ENCODE peak calls at places on chromosomes 4 and X, in ten cellular contexts. O, G, J, Q, C, D, R, A, V and W are unnamed samples.

GRCh38 chr4:184420881-184421416 is 53.4 kb downstream of the IRF2 start:
- DNase-seq in O (no peak), G (no peak), J (no peak), Q (no peak), C (no peak), D (no peak), R (no peak), A (no peak), V (no peak), W (no peak)

GRCh38 chr4:60729194-60729593 is 470.9 kb upstream of the ADGRL3 start:
- DNase-seq in O (peak), G (no peak), J (no peak), Q (no peak), C (no peak), D (no peak), R (no peak), A (no peak), V (no peak), W (no peak)

GRCh38 chr4:1040344-1041146 is 29.1 kb downstream of the FGFRL1 start:
- DNase-seq in O (no peak), G (peak), J (no peak), Q (no peak), C (no peak), D (no peak), R (peak), A (no peak), V (no peak), W (no peak)

GRCh38 chr4:103998752-103999151 is 279.0 kb upstream of the TACR3 start:
- DNase-seq in O (no peak), G (no peak), J (no peak), Q (no peak), C (no peak), D (no peak), R (no peak), A (no peak), V (no peak), W (no peak)

GRCh38 chr4:143294310-143294709 is 42.4 kb upstream of the GAB1 start:
- DNase-seq in O (no peak), G (peak), J (peak), Q (no peak), C (peak), D (peak), R (peak), A (no peak), V (no peak), W (peak)

GRCh38 chr4:78616046-78616498 is 64.5 kb downstream of the ANXA3 start:
- DNase-seq in O (no peak), G (no peak), J (no peak), Q (peak), C (no peak), D (no peak), R (no peak), A (no peak), V (no peak), W (no peak)

GRCh38 chr4:123588631-123589223 is 192.1 kb downstream of the SPRY1 start:
- DNase-seq in O (peak), G (no peak), J (no peak), Q (peak), C (no peak), D (no peak), R (no peak), A (no peak), V (no peak), W (no peak)

GRCh38 chrX:53714580-53715335 is 28.2 kb upstream of the HUWE1 start:
- DNase-seq in O (no peak), G (no peak), J (no peak), Q (peak), C (no peak), D (no peak), R (no peak), A (no peak), V (no peak), W (no peak)

GRCh38 chr4:155964016-155964891 is 10.6 kb upstream of the CTSO start:
- DNase-seq in O (no peak), G (no peak), J (no peak), Q (no peak), C (no peak), D (peak), R (no peak), A (no peak), V (no peak), W (no peak)

GRCh38 chrX:26347171-26347570 is 131.2 kb downstream of the MAGEB5 start:
- DNase-seq in O (no peak), G (no peak), J (no peak), Q (no peak), C (no peak), D (no peak), R (peak), A (no peak), V (no peak), W (no peak)

GRCh38 chrX:154002215-154002719 is 17.4 kb downstream of the IRAK1 start:
- DNase-seq in O (peak), G (no peak), J (no peak), Q (peak), C (peak), D (no peak), R (no peak), A (no peak), V (no peak), W (no peak)

GRCh38 chr4:154414796-154415195 is 76.8 kb downstream of the DCHS2 start:
- DNase-seq in O (no peak), G (no peak), J (no peak), Q (no peak), C (no peak), D (no peak), R (no peak), A (no peak), V (no peak), W (no peak)

GRCh38 chr4:164350086-164350485 is 403.8 kb upstream of the SMIM31 start:
- DNase-seq in O (no peak), G (no peak), J (no peak), Q (no peak), C (no peak), D (no peak), R (no peak), A (no peak), V (no peak), W (no peak)

GRCh38 chrX:130916636-130917422 is 13.8 kb upstream of the ENOX2 start:
- DNase-seq in O (no peak), G (peak), J (no peak), Q (peak), C (no peak), D (peak), R (no peak), A (peak), V (no peak), W (no peak)

GRCh38 chr4:173056271-173056670 is 112.3 kb upstream of the GALNT7 start:
- DNase-seq in O (no peak), G (no peak), J (no peak), Q (no peak), C (no peak), D (no peak), R (no peak), A (no peak), V (no peak), W (no peak)

GRCh38 chrX:120350458-120351138 is 11.3 kb upstream of the ATP1B4 start:
- DNase-seq in O (no peak), G (no peak), J (no peak), Q (no peak), C (no peak), D (no peak), R (no peak), A (no peak), V (no peak), W (no peak)

GRCh38 chr4:108146819-108147218 is 21.9 kb downstream of the LEF1 start:
- DNase-seq in O (no peak), G (no peak), J (no peak), Q (no peak), C (no peak), D (no peak), R (no peak), A (no peak), V (no peak), W (no peak)

GRCh38 chrX:71251456-71251973 is 2.4 kb downstream of the ZMYM3 start:
- DNase-seq in O (no peak), G (no peak), J (no peak), Q (no peak), C (no peak), D (no peak), R (no peak), A (no peak), V (no peak), W (no peak)

GRCh38 chr4:156528216-156528615 is 443.4 kb downstream of the PDGFC start:
- DNase-seq in O (no peak), G (no peak), J (no peak), Q (no peak), C (no peak), D (no peak), R (no peak), A (no peak), V (no peak), W (no peak)

GRCh38 chrX:140503714-140504351 is 1.0 kb downstream of the SOX3 start:
- DNase-seq in O (no peak), G (no peak), J (no peak), Q (no peak), C (no peak), D (no peak), R (no peak), A (no peak), V (no peak), W (no peak)

GRCh38 chr4:7070729-7071511 is 3.1 kb upstream of the GRPEL1 start:
- DNase-seq in O (no peak), G (peak), J (peak), Q (peak), C (peak), D (peak), R (peak), A (peak), V (peak), W (peak)

GRCh38 chr4:120225527-120225926 is 158.9 kb upstream of the MAD2L1 start:
- DNase-seq in O (no peak), G (no peak), J (no peak), Q (no peak), C (no peak), D (no peak), R (no peak), A (no peak), V (no peak), W (no peak)

GRCh38 chrX:48998391-48998790 is 3.7 kb downstream of the GRIPAP1 start:
- DNase-seq in O (no peak), G (no peak), J (no peak), Q (no peak), C (no peak), D (no peak), R (no peak), A (no peak), V (no peak), W (no peak)

GRCh38 chrX:96183843-96184242 is 500.8 kb upstream of the DIAPH2 start:
- DNase-seq in O (no peak), G (no peak), J (no peak), Q (no peak), C (no peak), D (no peak), R (no peak), A (no peak), V (no peak), W (no peak)

GRCh38 chrX:136768469-136769084 is 12.2 kb downstream of the ARHGEF6 start:
- DNase-seq in O (no peak), G (peak), J (no peak), Q (peak), C (no peak), D (peak), R (no peak), A (peak), V (no peak), W (no peak)

GRCh38 chr4:4901877-4902276 is 42.4 kb downstream of the MSX1 start:
- DNase-seq in O (no peak), G (no peak), J (no peak), Q (no peak), C (no peak), D (no peak), R (no peak), A (no peak), V (no peak), W (no peak)
- TF ChIP-seq CTCF in O (no peak), G (no peak), J (no peak), Q (peak), C (no peak), D (no peak), R (no peak), A (peak), V (peak), W (peak)

GRCh38 chr4:125313989-125314602 is 659 bp upstream of the FAT4 start:
- DNase-seq in O (no peak), G (no peak), J (no peak), Q (no peak), C (no peak), D (no peak), R (no peak), A (no peak), V (no peak), W (no peak)

GRCh38 chr4:125314676-125315570 is at the start of gene FAT4:
- DNase-seq in O (peak), G (peak), J (peak), Q (peak), C (peak), D (peak), R (peak), A (peak), V (peak), W (peak)

GRCh38 chr4:125316391-125316780 is 1.6 kb downstream of the FAT4 start:
- DNase-seq in O (no peak), G (no peak), J (no peak), Q (no peak), C (peak), D (peak), R (peak), A (no peak), V (peak), W (no peak)

GRCh38 chr4:125316781-125317525 is 2.2 kb downstream of the FAT4 start:
- DNase-seq in O (no peak), G (peak), J (peak), Q (peak), C (no peak), D (peak), R (no peak), A (no peak), V (peak), W (no peak)

GRCh38 chr4:125315571-125316390 is 1.0 kb downstream of the FAT4 start:
- DNase-seq in O (no peak), G (peak), J (no peak), Q (peak), C (no peak), D (peak), R (peak), A (no peak), V (peak), W (peak)
- TF ChIP-seq CTCF in O (peak), G (no peak), J (no peak), Q (peak), C (no peak), D (no peak), R (no peak), A (peak), V (peak), W (peak)

DNA sequence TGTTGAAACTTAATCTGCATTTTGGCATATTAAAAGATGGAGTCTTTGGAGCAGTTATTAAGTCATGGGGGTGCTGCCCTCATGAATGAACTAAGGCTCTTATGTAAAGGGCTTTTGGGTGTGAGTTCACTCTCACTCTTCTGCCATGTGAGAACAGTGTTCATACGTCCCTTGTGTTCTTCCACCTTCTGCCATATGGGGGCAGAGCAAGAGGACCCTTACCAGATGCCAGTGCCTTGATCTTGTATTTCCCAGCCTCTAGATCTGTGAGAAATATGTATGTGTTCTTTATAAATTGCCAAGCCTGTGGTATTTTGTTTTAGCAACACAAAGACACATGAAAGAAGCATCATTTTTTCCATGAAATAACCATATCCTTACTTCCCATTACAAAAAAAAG is 213.9 kb downstream of the SPOCK3 start:
- DNase-seq in O (no peak), G (no peak), J (no peak), Q (no peak), C (no peak), D (no peak), R (no peak), A (no peak), V (no peak), W (no peak)
- TF ChIP-seq CTCF in O (peak), G (no peak), J (no peak), Q (no peak), C (no peak), D (no peak), R (no peak), A (peak), V (peak), W (peak)

GRCh38 chr4:3790006-3790561 is 23.9 kb downstream of the ADRA2C start:
- DNase-seq in O (no peak), G (no peak), J (no peak), Q (no peak), C (no peak), D (no peak), R (peak), A (no peak), V (no peak), W (no peak)
- TF ChIP-seq CTCF in O (no peak), G (no peak), J (no peak), Q (no peak), C (no peak), D (no peak), R (no peak), A (no peak), V (no peak), W (no peak)

DNA sequence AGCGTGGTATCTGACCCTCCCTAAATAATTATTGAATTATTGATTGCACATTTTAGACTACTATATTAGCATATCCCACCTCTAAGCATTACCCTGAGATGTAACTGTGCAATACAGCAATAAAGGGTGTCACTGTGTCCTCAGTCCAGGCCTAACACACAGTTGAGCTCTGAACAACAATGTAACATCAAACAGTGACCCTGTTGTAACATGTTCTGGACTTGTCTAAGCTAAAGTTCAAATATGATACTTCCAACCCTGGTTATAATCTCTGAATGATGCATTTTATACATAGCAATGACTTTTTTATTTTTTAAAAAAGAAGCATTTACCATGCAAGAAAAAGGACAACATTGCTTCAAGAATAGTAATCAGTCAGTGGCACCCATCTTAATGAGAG is 61.6 kb upstream of the DMD start:
- DNase-seq in O (no peak), G (no peak), J (no peak), Q (no peak), C (no peak), D (no peak), R (no peak), A (no peak), V (no peak), W (no peak)
- TF ChIP-seq CTCF in O (no peak), G (no peak), J (no peak), Q (no peak), C (no peak), D (no peak), R (no peak), A (no peak), V (no peak), W (no peak)